ENCODE peak calls at places on chromosomes 12 and 14, in five cellular contexts. One of them, this sample, is unnamed.

GRCh38 chr12:116093915-116094314 is 183.6 kb downstream of the MED13L start:
- DNase-seq in HFFc6: no peak
- DNase-seq in SK-N-SH: no peak
- DNase-seq in bronchial epithelial cell: no peak
- DNase-seq in Peyer's patch: no peak
- DNase-seq in this sample: no peak

GRCh38 chr14:105272623-105273022 is 24.3 kb downstream of the BTBD6 start:
- DNase-seq in HFFc6: no peak
- DNase-seq in SK-N-SH: no peak
- DNase-seq in bronchial epithelial cell: no peak
- DNase-seq in Peyer's patch: no peak
- DNase-seq in this sample: no peak

GRCh38 chr12:22126758-22127157 is 80.7 kb downstream of the CMAS start:
- DNase-seq in HFFc6: no peak
- DNase-seq in SK-N-SH: no peak
- DNase-seq in bronchial epithelial cell: peak
- DNase-seq in Peyer's patch: no peak
- DNase-seq in this sample: no peak

GRCh38 chr14:74429991-74430390 is 4.0 kb upstream of the SYNDIG1L start:
- DNase-seq in HFFc6: no peak
- DNase-seq in SK-N-SH: no peak
- DNase-seq in bronchial epithelial cell: no peak
- DNase-seq in Peyer's patch: no peak
- DNase-seq in this sample: no peak

GRCh38 chr14:95695051-95695450 is 8.8 kb downstream of the TCL1B start:
- DNase-seq in HFFc6: no peak
- DNase-seq in SK-N-SH: no peak
- DNase-seq in bronchial epithelial cell: no peak
- DNase-seq in Peyer's patch: no peak
- DNase-seq in this sample: no peak

GRCh38 chr14:35390577-35391387 is 13.8 kb downstream of the NFKBIA start:
- DNase-seq in HFFc6: peak
- DNase-seq in SK-N-SH: no peak
- DNase-seq in bronchial epithelial cell: peak
- DNase-seq in Peyer's patch: no peak
- DNase-seq in this sample: no peak

GRCh38 chr12:2682301-2683282 is 112.2 kb upstream of the FKBP4 start:
- DNase-seq in HFFc6: peak
- DNase-seq in SK-N-SH: peak
- DNase-seq in bronchial epithelial cell: peak
- DNase-seq in Peyer's patch: no peak
- DNase-seq in this sample: no peak

GRCh38 chr12:44259890-44260289 is 424.0 kb downstream of the TMEM117 start:
- DNase-seq in HFFc6: no peak
- DNase-seq in SK-N-SH: no peak
- DNase-seq in bronchial epithelial cell: no peak
- DNase-seq in Peyer's patch: no peak
- DNase-seq in this sample: no peak

GRCh38 chr14:63573579-63573978 is 30.4 kb upstream of the PPP2R5E start:
- DNase-seq in HFFc6: peak
- DNase-seq in SK-N-SH: no peak
- DNase-seq in bronchial epithelial cell: peak
- DNase-seq in Peyer's patch: no peak
- DNase-seq in this sample: no peak

GRCh38 chr12:20404576-20405346 is 36.4 kb downstream of the PDE3A start:
- DNase-seq in HFFc6: no peak
- DNase-seq in SK-N-SH: peak
- DNase-seq in bronchial epithelial cell: peak
- DNase-seq in Peyer's patch: peak
- DNase-seq in this sample: no peak

GRCh38 chr12:102484017-102484731 is 3.8 kb upstream of the IGF1 start:
- DNase-seq in HFFc6: peak
- DNase-seq in SK-N-SH: peak
- DNase-seq in bronchial epithelial cell: peak
- DNase-seq in Peyer's patch: peak
- DNase-seq in this sample: peak

GRCh38 chr14:64671591-64671990 is 32.6 kb upstream of the PLEKHG3 start:
- DNase-seq in HFFc6: peak
- DNase-seq in SK-N-SH: peak
- DNase-seq in bronchial epithelial cell: peak
- DNase-seq in Peyer's patch: no peak
- DNase-seq in this sample: peak

GRCh38 chr14:102778616-102779351 is 1.5 kb downstream of the TRAF3 start:
- DNase-seq in HFFc6: no peak
- DNase-seq in SK-N-SH: no peak
- DNase-seq in bronchial epithelial cell: peak
- DNase-seq in Peyer's patch: no peak
- DNase-seq in this sample: no peak

GRCh38 chr14:26157517-26157916 is 440.3 kb downstream of the NOVA1 start:
- DNase-seq in HFFc6: no peak
- DNase-seq in SK-N-SH: no peak
- DNase-seq in bronchial epithelial cell: no peak
- DNase-seq in Peyer's patch: no peak
- DNase-seq in this sample: no peak

GRCh38 chr14:106807493-106807892 is 1281.1 kb downstream of the TMEM121 start:
- DNase-seq in HFFc6: no peak
- DNase-seq in SK-N-SH: no peak
- DNase-seq in bronchial epithelial cell: no peak
- DNase-seq in Peyer's patch: no peak
- DNase-seq in this sample: no peak

GRCh38 chr14:20681348-20682126 is 2.8 kb upstream of the RNASE4 start:
- DNase-seq in HFFc6: peak
- DNase-seq in SK-N-SH: peak
- DNase-seq in bronchial epithelial cell: peak
- DNase-seq in Peyer's patch: peak
- DNase-seq in this sample: peak

GRCh38 chr12:122203968-122204828 is 689 bp downstream of the B3GNT4 start:
- DNase-seq in HFFc6: no peak
- DNase-seq in SK-N-SH: peak
- DNase-seq in bronchial epithelial cell: no peak
- DNase-seq in Peyer's patch: peak
- DNase-seq in this sample: no peak

GRCh38 chr12:89470741-89471504 is 53.7 kb downstream of the GALNT4 start:
- DNase-seq in HFFc6: peak
- DNase-seq in SK-N-SH: peak
- DNase-seq in bronchial epithelial cell: peak
- DNase-seq in Peyer's patch: no peak
- DNase-seq in this sample: no peak

GRCh38 chr14:104563742-104564615 is 15.6 kb upstream of the C14orf180 start:
- DNase-seq in HFFc6: peak
- DNase-seq in SK-N-SH: peak
- DNase-seq in bronchial epithelial cell: peak
- DNase-seq in Peyer's patch: peak
- DNase-seq in this sample: no peak

GRCh38 chr12:107169200-107169599 is 75.9 kb upstream of the CRY1 start:
- DNase-seq in HFFc6: no peak
- DNase-seq in SK-N-SH: no peak
- DNase-seq in bronchial epithelial cell: peak
- DNase-seq in Peyer's patch: no peak
- DNase-seq in this sample: no peak

GRCh38 chr12:85299058-85299457 is 19.0 kb downstream of the ALX1 start:
- DNase-seq in HFFc6: no peak
- DNase-seq in SK-N-SH: no peak
- DNase-seq in bronchial epithelial cell: no peak
- DNase-seq in Peyer's patch: no peak
- DNase-seq in this sample: no peak

GRCh38 chr14:93007225-93007997 is 84.5 kb downstream of the CHGA start:
- DNase-seq in HFFc6: peak
- DNase-seq in SK-N-SH: no peak
- DNase-seq in bronchial epithelial cell: peak
- DNase-seq in Peyer's patch: peak
- DNase-seq in this sample: peak

GRCh38 chr14:103537175-103537990 is 8.4 kb downstream of the TRMT61A start:
- DNase-seq in HFFc6: peak
- DNase-seq in SK-N-SH: no peak
- DNase-seq in bronchial epithelial cell: no peak
- DNase-seq in Peyer's patch: no peak
- DNase-seq in this sample: no peak

GRCh38 chr14:51576112-51576420 is 75.6 kb upstream of the FRMD6 start:
- DNase-seq in HFFc6: no peak
- DNase-seq in SK-N-SH: no peak
- DNase-seq in bronchial epithelial cell: no peak
- DNase-seq in Peyer's patch: no peak
- DNase-seq in this sample: no peak

GRCh38 chr14:47674546-47675238 is 713 bp downstream of the MDGA2 start:
- DNase-seq in HFFc6: no peak
- DNase-seq in SK-N-SH: peak
- DNase-seq in bronchial epithelial cell: no peak
- DNase-seq in Peyer's patch: no peak
- DNase-seq in this sample: no peak

GRCh38 chr14:70567791-70568190 is 32.7 kb downstream of the MED6 start:
- DNase-seq in HFFc6: peak
- DNase-seq in SK-N-SH: peak
- DNase-seq in bronchial epithelial cell: peak
- DNase-seq in Peyer's patch: peak
- DNase-seq in this sample: no peak

GRCh38 chr12:109111775-109112491 is 4.5 kb upstream of the ACACB start:
- DNase-seq in HFFc6: peak
- DNase-seq in SK-N-SH: peak
- DNase-seq in bronchial epithelial cell: peak
- DNase-seq in Peyer's patch: peak
- DNase-seq in this sample: peak

GRCh38 chr14:91927800-91928199 is 19.7 kb downstream of the FBLN5 start:
- DNase-seq in HFFc6: no peak
- DNase-seq in SK-N-SH: no peak
- DNase-seq in bronchial epithelial cell: no peak
- DNase-seq in Peyer's patch: no peak
- DNase-seq in this sample: no peak

GRCh38 chr14:91927216-91927615 is 20.3 kb downstream of the FBLN5 start:
- DNase-seq in HFFc6: no peak
- DNase-seq in SK-N-SH: no peak
- DNase-seq in bronchial epithelial cell: no peak
- DNase-seq in Peyer's patch: no peak
- DNase-seq in this sample: no peak

GRCh38 chr14:91924871-91925726 is 22.4 kb downstream of the FBLN5 start:
- DNase-seq in HFFc6: no peak
- DNase-seq in SK-N-SH: no peak
- DNase-seq in bronchial epithelial cell: peak
- DNase-seq in Peyer's patch: no peak
- DNase-seq in this sample: no peak

GRCh38 chr14:91926131-91926890 is 21.2 kb downstream of the FBLN5 start:
- DNase-seq in HFFc6: no peak
- DNase-seq in SK-N-SH: no peak
- DNase-seq in bronchial epithelial cell: no peak
- DNase-seq in Peyer's patch: no peak
- DNase-seq in this sample: no peak

GRCh38 chr14:91925727-91926121 is 21.8 kb downstream of the FBLN5 start:
- DNase-seq in HFFc6: no peak
- DNase-seq in SK-N-SH: no peak
- DNase-seq in bronchial epithelial cell: no peak
- DNase-seq in Peyer's patch: no peak
- DNase-seq in this sample: no peak
- TF ChIP-seq CTCF in HFFc6: no peak
- TF ChIP-seq CTCF in SK-N-SH: no peak
- TF ChIP-seq CTCF in bronchial epithelial cell: no peak
- TF ChIP-seq CTCF in Peyer's patch: no peak
- TF ChIP-seq CTCF in this sample: no peak

GRCh38 chr12:113260636-113261300 is 39.5 kb downstream of the TPCN1 start:
- DNase-seq in HFFc6: no peak
- DNase-seq in SK-N-SH: no peak
- DNase-seq in bronchial epithelial cell: no peak
- DNase-seq in Peyer's patch: no peak
- DNase-seq in this sample: no peak

GRCh38 chr12:113259499-113259953 is 38.3 kb downstream of the TPCN1 start:
- DNase-seq in HFFc6: peak
- DNase-seq in SK-N-SH: peak
- DNase-seq in bronchial epithelial cell: no peak
- DNase-seq in Peyer's patch: peak
- DNase-seq in this sample: peak

GRCh38 chr12:113260127-113260526 is 38.9 kb downstream of the TPCN1 start:
- DNase-seq in HFFc6: no peak
- DNase-seq in SK-N-SH: no peak
- DNase-seq in bronchial epithelial cell: no peak
- DNase-seq in Peyer's patch: no peak
- DNase-seq in this sample: no peak

GRCh38 chr12:113254298-113254697 is 33.0 kb downstream of the TPCN1 start:
- DNase-seq in HFFc6: no peak
- DNase-seq in SK-N-SH: no peak
- DNase-seq in bronchial epithelial cell: no peak
- DNase-seq in Peyer's patch: no peak
- DNase-seq in this sample: no peak

DNA sequence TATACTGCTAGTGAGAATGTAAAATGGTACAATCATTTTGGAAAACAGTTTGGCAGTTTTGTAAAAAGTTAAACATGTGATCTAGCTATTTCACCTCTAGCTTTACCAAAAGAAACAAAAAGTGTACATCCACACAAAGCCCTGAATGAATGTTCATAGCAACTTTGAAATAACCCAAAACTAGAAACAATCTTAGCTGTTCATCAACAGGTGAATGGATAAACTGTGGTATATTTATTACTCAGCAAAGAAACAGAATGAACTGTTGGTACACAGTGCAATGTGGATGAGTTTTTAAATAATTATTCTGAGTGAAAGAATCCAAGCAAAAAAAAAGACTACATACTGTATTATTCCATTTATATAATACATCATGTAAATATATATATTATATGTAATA is 36.3 kb downstream of the TPCN1 start:
- DNase-seq in HFFc6: no peak
- DNase-seq in SK-N-SH: no peak
- DNase-seq in bronchial epithelial cell: no peak
- DNase-seq in Peyer's patch: no peak
- DNase-seq in this sample: no peak
- TF ChIP-seq CTCF in HFFc6: no peak
- TF ChIP-seq CTCF in SK-N-SH: no peak
- TF ChIP-seq CTCF in bronchial epithelial cell: no peak
- TF ChIP-seq CTCF in Peyer's patch: no peak
- TF ChIP-seq CTCF in this sample: no peak

GRCh38 chr12:53051881-53052412 is 2.1 kb downstream of the TNS2 start:
- DNase-seq in HFFc6: no peak
- DNase-seq in SK-N-SH: no peak
- DNase-seq in bronchial epithelial cell: no peak
- DNase-seq in Peyer's patch: no peak
- DNase-seq in this sample: no peak

GRCh38 chr12:53049582-53050318 is at the start of gene TNS2:
- DNase-seq in HFFc6: no peak
- DNase-seq in SK-N-SH: peak
- DNase-seq in bronchial epithelial cell: peak
- DNase-seq in Peyer's patch: peak
- DNase-seq in this sample: no peak

GRCh38 chr12:53052419-53053222 is 2.8 kb downstream of the TNS2 start:
- DNase-seq in HFFc6: peak
- DNase-seq in SK-N-SH: no peak
- DNase-seq in bronchial epithelial cell: peak
- DNase-seq in Peyer's patch: peak
- DNase-seq in this sample: no peak

GRCh38 chr12:53050426-53051057 is 677 bp downstream of the TNS2 start:
- DNase-seq in HFFc6: no peak
- DNase-seq in SK-N-SH: no peak
- DNase-seq in bronchial epithelial cell: no peak
- DNase-seq in Peyer's patch: no peak
- DNase-seq in this sample: no peak

GRCh38 chr12:53051058-53051880 is 1.4 kb downstream of the TNS2 start:
- DNase-seq in HFFc6: peak
- DNase-seq in SK-N-SH: no peak
- DNase-seq in bronchial epithelial cell: peak
- DNase-seq in Peyer's patch: peak
- DNase-seq in this sample: no peak
- TF ChIP-seq CTCF in HFFc6: peak
- TF ChIP-seq CTCF in SK-N-SH: no peak
- TF ChIP-seq CTCF in bronchial epithelial cell: peak
- TF ChIP-seq CTCF in Peyer's patch: peak
- TF ChIP-seq CTCF in this sample: peak

GRCh38 chr14:61753631-61754030 is 8.6 kb upstream of the SNAPC1 start:
- DNase-seq in HFFc6: peak
- DNase-seq in SK-N-SH: no peak
- DNase-seq in bronchial epithelial cell: no peak
- DNase-seq in Peyer's patch: no peak
- DNase-seq in this sample: no peak
- TF ChIP-seq CTCF in HFFc6: peak
- TF ChIP-seq CTCF in SK-N-SH: no peak
- TF ChIP-seq CTCF in bronchial epithelial cell: peak
- TF ChIP-seq CTCF in Peyer's patch: no peak
- TF ChIP-seq CTCF in this sample: peak